ENCODE peak calls at places on chromosomes 7 and 10, in four cellular contexts. R is IMR-90, W is type B pancreatic cell, T is lower leg skin. B is an unnamed sample.

GRCh38 chr10:133528296-133528844 is 1.2 kb downstream of the CYP2E1 start:
- DNase-seq in W (no peak), T (no peak), R (peak; percentile 2), B (no peak)

GRCh38 chr7:16905300-16906044 is 23.7 kb upstream of the AGR3 start:
- DNase-seq in W (no peak), T (no peak), R (peak; percentile 77), B (peak; percentile 28)

GRCh38 chr10:3924344-3924743 is 139.3 kb upstream of the KLF6 start:
- DNase-seq in T (no peak), R (peak; percentile 97), W (no peak), B (peak; percentile 73)

GRCh38 chr7:79337722-79338121 is 115.7 kb downstream of the MAGI2 start:
- DNase-seq in T (no peak), W (no peak), R (no peak), B (no peak)

GRCh38 chr10:35306852-35307251 is 29.5 kb upstream of the CCNY start:
- DNase-seq in R (peak; percentile 50), W (peak; percentile 74), T (peak; percentile 58), B (peak; percentile 79)

GRCh38 chr10:22648547-22648961 is 65.8 kb downstream of the PIP4K2A start:
- DNase-seq in W (no peak), T (no peak), R (peak; percentile 46), B (no peak)

GRCh38 chr7:16130127-16131110 is 290.9 kb downstream of the CRPPA start:
- DNase-seq in W (no peak), R (peak; percentile 12), T (no peak), B (peak; percentile 13)

GRCh38 chr7:50978633-50979215 is 196.0 kb upstream of the GRB10 start:
- DNase-seq in T (no peak), W (no peak), R (no peak), B (peak; percentile 40)

GRCh38 chr10:89369142-89370105 is 8.4 kb upstream of the IFIT1B start:
- DNase-seq in R (peak; percentile 60), W (no peak), T (no peak), B (peak; percentile 51)

GRCh38 chr7:1919539-1920265 is 249.6 kb downstream of the ELFN1 start:
- DNase-seq in W (no peak), T (peak; percentile 47), R (peak; percentile 26), B (no peak)

GRCh38 chr7:44235582-44236332 is 35.0 kb downstream of the YKT6 start:
- DNase-seq in W (no peak), R (no peak), T (no peak), B (peak; percentile 52)

GRCh38 chr10:102644646-102645387 is 538 bp downstream of the TRIM8 start:
- DNase-seq in W (peak; percentile 85), T (peak; percentile 79), R (peak; percentile 68), B (peak; percentile 82)

GRCh38 chr10:75530337-75530736 is 98.9 kb downstream of the LRMDA start:
- DNase-seq in R (no peak), T (no peak), W (no peak), B (peak; percentile 71)

GRCh38 chr10:74290703-74291102 is 139.7 kb downstream of the ADK start:
- DNase-seq in R (peak; percentile 79), T (no peak), W (no peak), B (peak; percentile 33)

GRCh38 chr10:70558871-70559810 is 43.4 kb downstream of the PRF1 start:
- DNase-seq in R (peak; percentile 34), T (no peak), W (no peak), B (peak; percentile 66)

GRCh38 chr7:143229054-143229790 is 7.4 kb downstream of the TAS2R40 start:
- DNase-seq in R (no peak), T (no peak), W (no peak), B (no peak)

GRCh38 chr7:19621740-19622139 is 87.1 kb downstream of the POLR1F start:
- DNase-seq in T (no peak), W (no peak), R (peak; percentile 0), B (peak; percentile 67)

GRCh38 chr7:47759056-47759706 is 177.3 kb upstream of the TNS3 start:
- DNase-seq in T (no peak), R (no peak), W (no peak), B (peak; percentile 48)

GRCh38 chr7:47758546-47758945 is 176.6 kb upstream of the TNS3 start:
- DNase-seq in T (no peak), W (no peak), R (peak; percentile 36), B (peak; percentile 56)

GRCh38 chr7:47762207-47762606 is 180.3 kb upstream of the TNS3 start:
- DNase-seq in T (no peak), W (no peak), R (no peak), B (no peak)

GRCh38 chr7:47755248-47755647 is 173.3 kb upstream of the TNS3 start:
- DNase-seq in R (no peak), W (no peak), T (no peak), B (no peak)

GRCh38 chr7:47757946-47758371 is 176.0 kb upstream of the TNS3 start:
- DNase-seq in R (peak; percentile 73), W (no peak), T (peak; percentile 88), B (peak; percentile 82)
- TF ChIP-seq CTCF in R (no peak), W (no peak), T (no peak), B (no peak)

DNA sequence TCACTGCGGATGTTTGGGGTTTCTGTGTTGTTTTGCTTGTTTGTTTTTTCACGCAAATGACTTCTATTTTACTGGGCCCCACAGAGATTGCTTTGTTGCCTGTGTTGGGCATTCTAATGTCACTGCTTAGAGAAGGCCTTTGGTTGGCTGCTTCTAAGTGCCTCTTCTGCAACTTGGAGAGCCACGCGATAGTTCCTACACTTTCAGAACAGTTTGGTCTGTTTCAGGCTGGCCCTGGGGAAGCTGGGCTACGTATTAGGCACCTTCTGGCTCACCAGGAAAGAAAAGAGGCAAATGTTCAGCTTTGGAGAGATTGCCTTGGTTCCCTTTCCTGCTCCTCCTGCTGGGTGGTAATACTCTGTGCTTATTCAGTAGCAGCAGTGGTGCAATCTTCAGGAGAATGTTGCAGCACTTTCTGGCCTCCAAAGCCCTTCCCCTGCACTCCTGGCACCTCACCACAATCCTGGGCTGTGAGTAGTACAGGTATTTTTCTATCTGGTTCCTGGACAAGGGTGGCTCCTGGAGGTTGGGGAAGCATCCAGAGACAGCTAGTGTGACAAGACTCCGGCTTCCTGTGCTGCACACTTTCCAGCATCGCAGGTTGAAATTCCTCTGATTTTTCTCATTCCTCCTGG is 1.2 kb downstream of the ANTXRL start:
- DNase-seq in W (no peak), T (no peak), R (no peak), B (peak; percentile 80)
- TF ChIP-seq CTCF in W (no peak), T (no peak), R (no peak), B (no peak)

GRCh38 chr7:129643545-129644170 is 32.1 kb downstream of the NRF1 start:
- DNase-seq in T (no peak), R (no peak), W (no peak), B (no peak)

GRCh38 chr7:129640400-129640799 is 28.9 kb downstream of the NRF1 start:
- DNase-seq in W (no peak), T (no peak), R (no peak), B (no peak)

GRCh38 chr7:129642871-129643515 is 31.5 kb downstream of the NRF1 start:
- DNase-seq in T (no peak), W (no peak), R (no peak), B (no peak)

GRCh38 chr7:129646369-129647021 is 35.0 kb downstream of the NRF1 start:
- DNase-seq in T (no peak), W (no peak), R (no peak), B (no peak)

GRCh38 chr7:129644634-129645230 is 33.2 kb downstream of the NRF1 start:
- DNase-seq in W (no peak), T (no peak), R (peak; percentile 68), B (peak; percentile 62)
- TF ChIP-seq CTCF in W (peak; percentile 74), T (no peak), R (peak; percentile 67), B (peak; percentile 41)

GRCh38 chr7:85125160-85125559 is 61.7 kb downstream of the SEMA3D start:
- DNase-seq in W (no peak), T (no peak), R (no peak), B (no peak)
- TF ChIP-seq CTCF in W (no peak), T (no peak), R (no peak), B (no peak)

DNA sequence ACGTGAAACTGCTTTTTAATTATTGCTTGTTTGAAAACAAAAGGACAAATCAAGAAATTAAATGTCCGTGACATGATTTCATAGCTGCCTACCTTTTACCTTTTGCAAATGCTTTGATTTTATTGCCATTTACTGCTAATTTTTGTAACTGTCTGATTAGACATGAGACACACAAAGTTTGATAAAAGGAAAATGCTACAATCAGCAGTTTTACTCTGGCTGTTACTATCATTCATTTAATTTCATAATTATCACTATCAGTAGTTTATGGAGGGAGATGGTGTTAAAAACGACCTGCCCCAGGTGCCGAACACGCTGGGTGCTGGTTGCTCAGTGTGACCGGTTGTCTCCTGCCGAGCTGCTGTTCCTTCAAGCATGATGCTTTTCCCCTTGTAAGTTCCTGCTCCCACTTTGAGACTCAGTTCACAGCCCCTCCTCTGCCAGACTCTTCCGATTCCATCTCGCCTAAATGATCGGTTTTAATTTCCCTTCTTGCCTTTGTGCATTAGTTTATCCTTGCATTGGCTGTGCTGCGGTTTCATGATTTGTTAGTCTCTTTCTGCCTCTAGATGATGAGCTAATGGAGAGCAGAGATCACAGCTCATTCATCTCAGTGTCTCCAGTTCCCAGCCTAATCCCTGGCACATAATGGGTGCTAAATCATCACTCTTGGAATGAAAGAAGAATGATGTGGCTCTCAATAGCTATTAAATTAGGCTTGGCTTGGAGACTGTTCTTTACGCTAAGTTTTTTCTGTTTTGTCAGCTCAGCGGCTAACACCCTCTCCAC is 110.6 kb downstream of the PFKFB3 start:
- DNase-seq in T (no peak), W (no peak), R (peak; percentile 20), B (no peak)
- TF ChIP-seq CTCF in T (no peak), W (no peak), R (no peak), B (no peak)

GRCh38 chr10:42836771-42837468 is 54.3 kb downstream of the BMS1 start:
- DNase-seq in T (no peak), R (peak; percentile 17), W (no peak), B (no peak)
- TF ChIP-seq CTCF in T (no peak), R (no peak), W (no peak), B (no peak)

B was measured in MCF 10A.